ENCODE peak calls at places on chromosomes 6 and 20, in ten cellular contexts. M, B, Y, W, X, Q, G, E, F and R are unnamed samples.

GRCh38 chr20:8074931-8075330 is 55.4 kb upstream of the TMX4 start:
- DNase-seq in W (no peak), B (no peak), E (no peak), M (no peak), X (no peak), Y (no peak), G (no peak), F (no peak), Q (peak), R (no peak)

GRCh38 chr20:40677343-40677924 is 11.6 kb downstream of the MAFB start:
- DNase-seq in X (no peak), W (no peak), Q (no peak), E (no peak), F (no peak), B (no peak), G (no peak), Y (no peak), M (no peak), R (no peak)

GRCh38 chr6:56661298-56661697 is 18.6 kb upstream of the DST start:
- DNase-seq in W (no peak), Y (no peak), F (no peak), E (no peak), Q (no peak), G (no peak), M (no peak), B (no peak), X (no peak), R (no peak)

GRCh38 chr20:59120919-59121318 is 42.7 kb upstream of the ZNF831 start:
- DNase-seq in Y (no peak), E (no peak), F (no peak), G (no peak), B (no peak), Q (no peak), X (no peak), M (no peak), W (no peak), R (no peak)

GRCh38 chr20:45358282-45359068 is 4.5 kb upstream of the SYS1 start:
- DNase-seq in B (no peak), F (peak), M (no peak), W (peak), Q (peak), Y (peak), G (no peak), X (no peak), E (no peak), R (no peak)

GRCh38 chr6:158374020-158374419 is 61.8 kb downstream of the TULP4 start:
- DNase-seq in G (no peak), Y (no peak), X (no peak), B (no peak), E (no peak), Q (no peak), M (no peak), W (no peak), F (no peak), R (no peak)

GRCh38 chr20:45969712-45970634 is 2.0 kb downstream of the ZNF335 start:
- DNase-seq in Y (no peak), Q (peak), E (no peak), G (peak), W (no peak), B (peak), X (peak), M (peak), F (peak), R (peak)

GRCh38 chr6:163994566-163994965 is 580.0 kb downstream of the QKI start:
- DNase-seq in Q (no peak), B (no peak), E (no peak), G (no peak), F (no peak), W (no peak), M (no peak), Y (no peak), X (no peak), R (no peak)

GRCh38 chr20:52340036-52340634 is 148.6 kb upstream of the ZFP64 start:
- DNase-seq in B (peak), W (no peak), M (no peak), F (no peak), X (no peak), G (peak), Y (no peak), Q (peak), E (no peak), R (no peak)

GRCh38 chr20:36541227-36542018 is at the start of gene MYL9:
- DNase-seq in E (no peak), Y (peak), F (peak), B (peak), G (no peak), W (peak), M (peak), Q (peak), X (no peak), R (peak)

GRCh38 chr6:56724455-56724854 is 81.8 kb upstream of the DST start:
- DNase-seq in G (no peak), Q (peak), M (no peak), F (no peak), E (no peak), Y (no peak), B (no peak), X (no peak), W (no peak), R (no peak)

GRCh38 chr20:35823937-35824336 is 52.1 kb downstream of the PHF20 start:
- DNase-seq in F (no peak), M (no peak), B (no peak), Y (no peak), Q (no peak), G (no peak), W (no peak), X (no peak), E (no peak), R (no peak)

GRCh38 chr6:7883381-7883780 is 27.2 kb downstream of the TXNDC5 start:
- DNase-seq in B (no peak), E (no peak), G (no peak), X (no peak), W (no peak), Q (no peak), F (no peak), M (no peak), Y (no peak), R (no peak)

GRCh38 chr6:163946437-163946836 is 531.9 kb downstream of the QKI start:
- DNase-seq in G (no peak), W (peak), Y (no peak), M (no peak), Q (no peak), B (no peak), X (no peak), E (no peak), F (no peak), R (no peak)

GRCh38 chr6:4936681-4937041 is 67.2 kb downstream of the RPP40 start:
- DNase-seq in E (no peak), F (no peak), W (no peak), Y (no peak), Q (peak), M (peak), B (peak), X (peak), G (peak), R (no peak)

GRCh38 chr6:33827546-33828451 is 24.0 kb upstream of the MLN start:
- DNase-seq in X (no peak), F (peak), B (peak), M (no peak), G (no peak), W (no peak), E (no peak), Q (no peak), Y (no peak), R (peak)

GRCh38 chr20:35339007-35339406 is 46.8 kb upstream of the FAM83C start:
- DNase-seq in Y (no peak), X (no peak), F (no peak), W (no peak), E (no peak), Q (peak), M (no peak), G (no peak), B (peak), R (no peak)

GRCh38 chr6:63997217-63997616 is 361.6 kb downstream of the PHF3 start:
- DNase-seq in B (no peak), X (no peak), W (no peak), G (no peak), Q (no peak), F (no peak), M (no peak), E (no peak), Y (no peak), R (no peak)

GRCh38 chr6:34414999-34415858 is 10.6 kb downstream of the RPS10 start:
- DNase-seq in F (peak), Q (peak), X (peak), B (peak), G (no peak), Y (peak), E (peak), M (peak), W (no peak), R (peak)

GRCh38 chr6:84346372-84346771 is 118.9 kb upstream of the CEP162 start:
- DNase-seq in Y (no peak), E (no peak), F (no peak), W (no peak), M (no peak), Q (peak), G (no peak), B (peak), X (no peak), R (no peak)

GRCh38 chr20:13825465-13825864 is 40.6 kb downstream of the NDUFAF5 start:
- DNase-seq in F (no peak), W (no peak), Q (no peak), E (no peak), M (no peak), B (no peak), Y (no peak), G (no peak), X (no peak), R (no peak)

GRCh38 chr6:17928514-17929430 is 58.7 kb downstream of the KIF13A start:
- DNase-seq in G (no peak), Q (peak), X (no peak), M (no peak), Y (no peak), W (no peak), F (no peak), E (no peak), B (peak), R (no peak)

GRCh38 chr6:157424491-157425020 is 43.6 kb downstream of the ZDHHC14 start:
- DNase-seq in Q (no peak), E (no peak), Y (no peak), M (peak), B (no peak), W (no peak), X (no peak), F (no peak), G (no peak), R (no peak)

GRCh38 chr6:113994934-113995342 is 24.0 kb upstream of the HDAC2 start:
- DNase-seq in W (no peak), M (peak), X (peak), Y (no peak), E (peak), B (peak), F (peak), Q (peak), G (peak), R (peak)

GRCh38 chr6:48505621-48506020 is 394.6 kb upstream of the PTCHD4 start:
- DNase-seq in W (no peak), X (no peak), M (no peak), Y (no peak), F (no peak), B (no peak), Q (no peak), G (no peak), E (no peak), R (no peak)

GRCh38 chr6:49933526-49933925 is 30.4 kb downstream of the DEFB114 start:
- DNase-seq in W (peak), Y (no peak), X (no peak), G (no peak), F (no peak), B (no peak), Q (no peak), E (no peak), M (no peak), R (no peak)

GRCh38 chr6:147504848-147505247 is 3.6 kb upstream of the SAMD5 start:
- DNase-seq in W (no peak), M (no peak), F (no peak), B (no peak), E (no peak), Q (no peak), Y (no peak), G (no peak), X (no peak), R (no peak)

GRCh38 chr6:13273931-13274706 is 54.2 kb downstream of the TBC1D7 start:
- DNase-seq in F (no peak), X (no peak), Q (no peak), M (no peak), B (no peak), G (no peak), W (no peak), E (peak), Y (peak), R (peak)

GRCh38 chr6:138498575-138499302 is 555 bp downstream of the NHSL1 start:
- DNase-seq in B (no peak), G (no peak), Q (no peak), X (peak), W (no peak), Y (no peak), F (no peak), E (no peak), M (no peak), R (no peak)

GRCh38 chr6:168216741-168217140 is 102.8 kb downstream of the DACT2 start:
- DNase-seq in Y (no peak), E (no peak), X (no peak), B (no peak), G (no peak), Q (no peak), F (no peak), M (no peak), W (no peak), R (no peak)

GRCh38 chr6:106547961-106548453 is 81.3 kb downstream of the RTN4IP1 start:
- DNase-seq in X (no peak), G (no peak), W (no peak), F (peak), E (peak), M (peak), Y (no peak), B (peak), Q (peak), R (no peak)

GRCh38 chr6:111543913-111544435 is 61.0 kb upstream of the REV3L start:
- DNase-seq in G (no peak), E (no peak), X (no peak), F (no peak), M (no peak), B (no peak), Q (no peak), Y (no peak), W (no peak), R (no peak)

GRCh38 chr6:166621114-166621540 is 5.9 kb downstream of the RPS6KA2 start:
- DNase-seq in M (no peak), E (no peak), F (no peak), G (no peak), W (no peak), B (no peak), Y (no peak), Q (no peak), X (no peak), R (no peak)

GRCh38 chr6:167855825-167856425 is 29.2 kb downstream of the AFDN start:
- DNase-seq in G (peak), B (peak), E (no peak), Q (peak), W (no peak), X (no peak), Y (no peak), F (no peak), M (no peak), R (no peak)

GRCh38 chr6:136344420-136344819 is 54.8 kb upstream of the BCLAF1 start:
- DNase-seq in W (no peak), M (no peak), Q (peak), G (no peak), Y (no peak), E (no peak), F (no peak), X (no peak), B (peak), R (no peak)

GRCh38 chr20:11080776-11081406 is 407.1 kb upstream of the JAG1 start:
- DNase-seq in X (no peak), G (no peak), Q (no peak), B (peak), Y (no peak), F (no peak), M (no peak), W (no peak), E (no peak), R (no peak)

GRCh38 chr6:50087231-50087954 is 37.7 kb upstream of the DEFB112 start:
- DNase-seq in M (no peak), F (no peak), Y (no peak), E (no peak), Q (peak), X (no peak), G (no peak), W (no peak), B (peak), R (no peak)

DNA sequence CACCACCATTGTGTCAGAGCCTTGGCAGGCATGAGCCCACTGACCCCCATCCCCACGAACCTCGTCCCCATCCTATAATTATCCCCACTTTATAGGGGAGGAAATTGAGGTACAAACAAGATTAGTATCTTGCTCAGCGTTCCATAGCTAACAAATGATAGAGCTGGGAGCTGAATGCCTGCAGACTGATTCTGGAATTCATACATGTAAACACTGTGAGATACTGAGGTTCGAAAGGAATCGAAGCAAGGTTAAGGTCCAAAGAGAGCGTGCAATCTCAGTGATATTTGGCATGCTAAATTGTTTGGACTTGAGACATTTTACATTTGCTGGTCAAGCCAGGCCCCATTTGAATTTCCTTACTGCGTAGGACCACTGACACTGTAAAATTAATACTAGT is 746.6 kb downstream of the COL12A1 start:
- DNase-seq in W (no peak), G (no peak), B (no peak), M (no peak), E (no peak), Q (no peak), Y (no peak), F (no peak), X (no peak), R (no peak)
- H3K4me3 ChIP-seq in W (no peak), G (no peak), B (no peak), M (no peak), E (no peak), Q (no peak), Y (no peak), F (no peak), X (no peak), R (no peak)

DNA sequence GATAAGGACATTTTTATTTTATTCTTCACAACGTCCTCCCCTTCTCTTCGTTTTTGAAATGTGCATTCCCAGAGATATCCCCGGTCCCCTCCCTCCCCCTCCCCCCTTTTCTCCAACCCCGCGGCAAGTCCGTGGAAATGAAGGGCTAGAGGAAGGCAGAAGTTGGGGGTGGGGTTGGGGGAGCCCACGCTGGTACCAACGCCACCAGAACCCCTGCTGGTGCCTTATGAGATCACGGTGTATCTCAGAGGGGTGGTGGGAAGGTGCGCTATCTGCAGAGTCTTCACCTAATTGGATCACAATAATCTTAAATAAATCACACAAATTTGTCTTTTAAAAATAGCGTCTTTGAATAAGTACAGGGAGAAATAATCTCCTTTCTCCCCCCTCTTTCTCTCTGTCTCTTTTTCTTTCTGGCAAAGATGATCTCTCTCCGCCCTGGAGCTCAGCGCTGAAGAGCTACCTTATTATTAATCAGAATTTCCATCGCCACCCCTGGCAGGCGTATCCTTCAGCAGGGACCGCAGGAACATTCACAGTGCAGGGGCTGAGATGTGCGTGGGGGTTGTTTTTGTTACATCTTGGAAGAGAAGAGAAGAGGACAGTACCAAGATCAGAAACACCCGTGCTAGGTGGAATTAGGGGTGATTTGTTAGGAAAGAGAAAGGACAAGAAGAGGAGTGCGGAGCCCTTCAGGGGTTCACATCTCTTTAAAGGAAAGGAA is 924 bp downstream of the CLVS2 start:
- DNase-seq in Q (no peak), G (no peak), F (no peak), M (no peak), Y (no peak), X (no peak), E (no peak), W (no peak), B (no peak), R (no peak)
- H3K4me3 ChIP-seq in Q (peak), G (peak), F (peak), M (peak), Y (no peak), X (no peak), E (no peak), W (peak), B (no peak), R (no peak)

GRCh38 chr6:126803769-126804168 is 314.7 kb upstream of the RSPO3 start:
- DNase-seq in E (no peak), M (no peak), Y (no peak), B (no peak), Q (no peak), X (no peak), G (no peak), W (no peak), F (no peak), R (no peak)
- H3K4me3 ChIP-seq in E (no peak), M (no peak), Y (no peak), B (no peak), Q (no peak), X (no peak), G (no peak), W (no peak), F (no peak), R (no peak)

DNA sequence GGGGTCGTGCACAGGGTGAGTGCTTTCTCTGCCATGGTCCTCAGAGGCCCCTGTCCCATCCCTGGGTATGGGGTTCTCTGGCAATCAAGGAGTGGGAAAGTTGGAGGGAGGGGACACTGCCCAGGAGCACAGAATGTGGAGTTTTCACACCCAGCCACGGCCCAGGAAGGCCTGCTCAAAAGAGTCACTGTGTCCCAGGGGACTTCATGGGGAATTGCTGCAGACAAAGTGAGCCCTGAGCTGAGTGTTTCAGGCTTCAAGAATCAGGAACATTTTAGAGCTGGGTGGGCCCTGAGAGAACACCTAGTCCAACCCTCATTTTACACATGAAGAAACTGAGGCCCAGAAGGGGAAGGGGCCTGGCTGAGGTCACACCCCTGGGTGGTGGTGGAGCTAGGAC is 5.7 kb downstream of the MAPK13 start:
- DNase-seq in E (no peak), W (no peak), G (no peak), B (no peak), Y (no peak), M (no peak), F (no peak), X (no peak), Q (no peak), R (no peak)
- H3K4me3 ChIP-seq in E (no peak), W (no peak), G (no peak), B (no peak), Y (no peak), M (no peak), F (no peak), X (no peak), Q (no peak), R (no peak)

GRCh38 chr6:132714160-132714559 is 305 bp upstream of the VNN1 start:
- DNase-seq in Y (no peak), F (no peak), X (no peak), Q (no peak), E (no peak), G (no peak), B (no peak), M (no peak), W (no peak), R (no peak)
- H3K4me3 ChIP-seq in Y (no peak), F (no peak), X (no peak), Q (no peak), E (no peak), G (no peak), B (no peak), M (no peak), W (no peak), R (no peak)

GRCh38 chr20:62711703-62712101 is 3.1 kb downstream of the NTSR1 start:
- DNase-seq in W (no peak), M (no peak), Q (no peak), B (no peak), X (no peak), Y (no peak), E (no peak), F (no peak), G (no peak), R (no peak)
- H3K4me3 ChIP-seq in W (no peak), M (no peak), Q (no peak), B (no peak), X (no peak), Y (no peak), E (no peak), F (no peak), G (no peak), R (no peak)

GRCh38 chr6:87366428-87366827 is 21.8 kb downstream of the C6orf163 start:
- DNase-seq in B (no peak), Q (peak), W (no peak), G (no peak), M (no peak), X (no peak), F (no peak), Y (no peak), E (no peak), R (no peak)
- H3K4me3 ChIP-seq in B (no peak), Q (no peak), W (no peak), G (no peak), M (no peak), X (no peak), F (no peak), Y (no peak), E (no peak), R (no peak)